ENCODE peak calls at places on chromosomes 11 and 22, in nine cellular contexts. Y is fibroblast of mammary gland, F is NCI-H510A, V is astrocyte of the cerebellum, K is GM04503, I is HFFc6, E is T-cell, H is ACHN, Z is COLO829. Q is an unnamed sample.

GRCh38 chr11:36056160-36056751 is 112.4 kb downstream of the LDLRAD3 start:
- DNase-seq in Y (peak; percentile 72), F (no peak), V (no peak), K (no peak), I (peak; percentile 16), E (no peak), H (peak; percentile 43), Z (peak; percentile 23), Q (no peak)

GRCh38 chr11:109424893-109425292 is 2.9 kb downstream of the C11orf87 start:
- DNase-seq in Y (no peak), F (no peak), V (no peak), K (no peak), I (no peak), E (no peak), H (peak; percentile 7), Z (no peak), Q (no peak)

GRCh38 chr11:116579857-116580727 is 192.7 kb downstream of the BUD13 start:
- DNase-seq in Y (no peak), F (no peak), V (no peak), K (no peak), I (no peak), E (no peak), H (no peak), Z (no peak), Q (no peak)

GRCh38 chr11:75406338-75406777 is 7.0 kb downstream of the RPS3 start:
- DNase-seq in Y (peak; percentile 70), F (no peak), V (no peak), K (no peak), I (peak; percentile 13), E (no peak), H (no peak), Z (no peak), Q (no peak)

GRCh38 chr22:36682835-36683234 is 20.7 kb downstream of the CACNG2 start:
- DNase-seq in Y (no peak), F (no peak), V (no peak), K (no peak), I (no peak), E (no peak), H (no peak), Z (no peak), Q (no peak)

GRCh38 chr11:106331163-106331562 is 253.7 kb downstream of the AASDHPPT start:
- DNase-seq in Y (peak; percentile 67), F (no peak), V (no peak), K (peak; percentile 54), I (peak; percentile 47), E (no peak), H (no peak), Z (no peak), Q (no peak)

GRCh38 chr11:11667056-11667455 is 45.3 kb upstream of the GALNT18 start:
- DNase-seq in Y (peak; percentile 38), F (no peak), V (no peak), K (no peak), I (no peak), E (no peak), H (no peak), Z (no peak), Q (no peak)

GRCh38 chr11:112374486-112375140 is 114.0 kb upstream of the PLET1 start:
- DNase-seq in Y (no peak), F (no peak), V (no peak), K (no peak), I (no peak), E (no peak), H (no peak), Z (no peak), Q (no peak)

GRCh38 chr11:12121504-12121903 is 11.1 kb downstream of the MICAL2 start:
- DNase-seq in Y (no peak), F (peak; percentile 57), V (no peak), K (no peak), I (no peak), E (no peak), H (no peak), Z (no peak), Q (no peak)